ENCODE peak calls at places on chromosomes 3 and 15, in seven cellular contexts. One of them, this sample, is unnamed.

GRCh38 chr15:77083381-77084160 is 12.7 kb upstream of the TSPAN3 start:
- DNase-seq in fibroblast of pulmonary artery: peak; percentile 74
- DNase-seq in kidney: peak; percentile 93
- DNase-seq in osteocyte: no peak
- DNase-seq in nephron progenitor cell: peak; percentile 65
- DNase-seq in GM12865: peak; percentile 90
- DNase-seq in MM.1S: no peak
- DNase-seq in this sample: peak; percentile 75

GRCh38 chr15:73322665-73323373 is 45.9 kb downstream of the HCN4 start:
- DNase-seq in kidney: peak; percentile 75
- DNase-seq in MM.1S: no peak
- DNase-seq in nephron progenitor cell: no peak
- DNase-seq in osteocyte: no peak
- DNase-seq in GM12865: no peak
- DNase-seq in fibroblast of pulmonary artery: no peak
- DNase-seq in this sample: no peak

GRCh38 chr3:129485681-129486056 is 42.8 kb upstream of the RHO start:
- DNase-seq in osteocyte: no peak
- DNase-seq in MM.1S: no peak
- DNase-seq in GM12865: no peak
- DNase-seq in fibroblast of pulmonary artery: peak; percentile 99
- DNase-seq in kidney: peak; percentile 96
- DNase-seq in nephron progenitor cell: no peak
- DNase-seq in this sample: no peak

GRCh38 chr3:179945569-179945968 is 91.2 kb downstream of the PEX5L start:
- DNase-seq in kidney: no peak
- DNase-seq in MM.1S: no peak
- DNase-seq in fibroblast of pulmonary artery: no peak
- DNase-seq in GM12865: no peak
- DNase-seq in osteocyte: no peak
- DNase-seq in nephron progenitor cell: no peak
- DNase-seq in this sample: no peak

GRCh38 chr3:52396907-52397591 is 47.9 kb downstream of the SEMA3G start:
- DNase-seq in osteocyte: no peak
- DNase-seq in MM.1S: no peak
- DNase-seq in kidney: peak; percentile 43
- DNase-seq in fibroblast of pulmonary artery: no peak
- DNase-seq in nephron progenitor cell: no peak
- DNase-seq in GM12865: no peak
- DNase-seq in this sample: no peak

GRCh38 chr15:94671845-94672524 is 440.6 kb downstream of the MCTP2 start:
- DNase-seq in nephron progenitor cell: peak; percentile 22
- DNase-seq in kidney: no peak
- DNase-seq in MM.1S: no peak
- DNase-seq in fibroblast of pulmonary artery: peak; percentile 38
- DNase-seq in GM12865: no peak
- DNase-seq in osteocyte: no peak
- DNase-seq in this sample: no peak

GRCh38 chr15:25176991-25177954 is 222.5 kb downstream of the SNRPN start:
- DNase-seq in GM12865: no peak
- DNase-seq in fibroblast of pulmonary artery: no peak
- DNase-seq in kidney: peak; percentile 43
- DNase-seq in MM.1S: no peak
- DNase-seq in osteocyte: peak; percentile 81
- DNase-seq in nephron progenitor cell: no peak
- DNase-seq in this sample: no peak

GRCh38 chr15:61115241-61115640 is 113.9 kb downstream of the RORA start:
- DNase-seq in nephron progenitor cell: no peak
- DNase-seq in kidney: no peak
- DNase-seq in osteocyte: no peak
- DNase-seq in GM12865: no peak
- DNase-seq in fibroblast of pulmonary artery: no peak
- DNase-seq in MM.1S: no peak
- DNase-seq in this sample: no peak

GRCh38 chr3:117150628-117151027 is 441.0 kb downstream of the TUSC7 start:
- DNase-seq in kidney: no peak
- DNase-seq in nephron progenitor cell: no peak
- DNase-seq in fibroblast of pulmonary artery: no peak
- DNase-seq in osteocyte: no peak
- DNase-seq in MM.1S: no peak
- DNase-seq in GM12865: no peak
- DNase-seq in this sample: no peak

GRCh38 chr3:57803647-57804081 is 47.6 kb downstream of the SLMAP start:
- DNase-seq in osteocyte: no peak
- DNase-seq in kidney: no peak
- DNase-seq in MM.1S: no peak
- DNase-seq in nephron progenitor cell: no peak
- DNase-seq in fibroblast of pulmonary artery: peak; percentile 91
- DNase-seq in GM12865: no peak
- DNase-seq in this sample: no peak

DNA sequence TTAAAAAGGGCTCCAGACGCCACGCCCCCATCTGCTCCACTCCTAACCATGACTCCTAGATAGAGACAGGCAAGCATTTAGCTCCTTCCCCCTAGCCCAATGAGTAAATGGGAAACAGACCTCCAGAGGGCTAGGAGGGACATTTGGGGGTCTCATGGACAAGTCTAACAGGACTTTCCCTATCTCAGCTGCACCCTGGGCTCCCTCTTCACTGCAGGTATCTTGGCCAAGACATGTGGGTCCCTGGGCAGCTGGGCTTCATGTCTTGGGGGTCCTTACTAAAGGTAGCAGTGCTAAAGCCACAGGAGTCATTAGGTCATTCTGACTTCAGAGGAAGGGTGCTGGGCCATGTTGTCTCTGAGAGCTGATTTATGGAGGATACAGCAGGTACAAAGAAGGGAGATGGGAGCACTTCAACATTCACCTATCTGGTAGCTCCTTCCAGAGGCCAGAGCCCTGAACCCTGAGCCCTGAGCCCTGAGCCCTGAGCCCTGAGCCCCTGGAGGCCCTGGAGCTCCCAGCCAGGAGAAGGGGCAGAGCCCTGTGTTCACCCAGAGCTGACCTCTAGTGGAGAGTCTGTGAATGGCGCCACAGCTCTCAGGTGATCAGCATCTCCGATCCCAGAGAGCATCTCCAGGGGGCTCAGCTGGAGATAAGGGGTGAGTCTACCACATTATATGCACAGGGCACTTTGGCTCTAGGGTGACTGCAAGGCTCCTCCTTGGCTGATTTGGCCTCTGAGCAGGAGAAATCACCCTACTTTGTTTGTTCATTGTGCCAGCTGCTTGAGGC is 40.1 kb upstream of the EPHB1 start:
- DNase-seq in GM12865: peak; percentile 42
- DNase-seq in fibroblast of pulmonary artery: peak; percentile 46
- DNase-seq in osteocyte: peak; percentile 79
- DNase-seq in MM.1S: peak; percentile 34
- DNase-seq in kidney: no peak
- DNase-seq in nephron progenitor cell: peak; percentile 62
- DNase-seq in this sample: peak; percentile 61
- TF ChIP-seq CTCF in GM12865: peak; percentile 80
- TF ChIP-seq CTCF in fibroblast of pulmonary artery: peak; percentile 82
- TF ChIP-seq CTCF in osteocyte: peak; percentile 60
- TF ChIP-seq CTCF in MM.1S: peak; percentile 72
- TF ChIP-seq CTCF in kidney: peak; percentile 52
- TF ChIP-seq CTCF in nephron progenitor cell: peak; percentile 64
- TF ChIP-seq CTCF in this sample: peak; percentile 57

GRCh38 chr3:12865271-12865670 is 23.9 kb upstream of the RPL32 start:
- DNase-seq in fibroblast of pulmonary artery: no peak
- DNase-seq in osteocyte: no peak
- DNase-seq in MM.1S: no peak
- DNase-seq in kidney: no peak
- DNase-seq in GM12865: no peak
- DNase-seq in nephron progenitor cell: no peak
- DNase-seq in this sample: no peak

GRCh38 chr3:12869025-12869695 is 27.8 kb upstream of the RPL32 start:
- DNase-seq in nephron progenitor cell: peak; percentile 92
- DNase-seq in MM.1S: peak; percentile 31
- DNase-seq in osteocyte: no peak
- DNase-seq in kidney: peak; percentile 82
- DNase-seq in fibroblast of pulmonary artery: no peak
- DNase-seq in GM12865: peak; percentile 42
- DNase-seq in this sample: peak; percentile 61

GRCh38 chr3:12870942-12871341 is 29.6 kb upstream of the RPL32 start:
- DNase-seq in kidney: no peak
- DNase-seq in GM12865: no peak
- DNase-seq in nephron progenitor cell: no peak
- DNase-seq in fibroblast of pulmonary artery: no peak
- DNase-seq in MM.1S: peak; percentile 48
- DNase-seq in osteocyte: no peak
- DNase-seq in this sample: peak; percentile 38

GRCh38 chr3:12866836-12867235 is 25.5 kb upstream of the RPL32 start:
- DNase-seq in fibroblast of pulmonary artery: no peak
- DNase-seq in kidney: no peak
- DNase-seq in MM.1S: no peak
- DNase-seq in osteocyte: no peak
- DNase-seq in GM12865: no peak
- DNase-seq in nephron progenitor cell: no peak
- DNase-seq in this sample: no peak

DNA sequence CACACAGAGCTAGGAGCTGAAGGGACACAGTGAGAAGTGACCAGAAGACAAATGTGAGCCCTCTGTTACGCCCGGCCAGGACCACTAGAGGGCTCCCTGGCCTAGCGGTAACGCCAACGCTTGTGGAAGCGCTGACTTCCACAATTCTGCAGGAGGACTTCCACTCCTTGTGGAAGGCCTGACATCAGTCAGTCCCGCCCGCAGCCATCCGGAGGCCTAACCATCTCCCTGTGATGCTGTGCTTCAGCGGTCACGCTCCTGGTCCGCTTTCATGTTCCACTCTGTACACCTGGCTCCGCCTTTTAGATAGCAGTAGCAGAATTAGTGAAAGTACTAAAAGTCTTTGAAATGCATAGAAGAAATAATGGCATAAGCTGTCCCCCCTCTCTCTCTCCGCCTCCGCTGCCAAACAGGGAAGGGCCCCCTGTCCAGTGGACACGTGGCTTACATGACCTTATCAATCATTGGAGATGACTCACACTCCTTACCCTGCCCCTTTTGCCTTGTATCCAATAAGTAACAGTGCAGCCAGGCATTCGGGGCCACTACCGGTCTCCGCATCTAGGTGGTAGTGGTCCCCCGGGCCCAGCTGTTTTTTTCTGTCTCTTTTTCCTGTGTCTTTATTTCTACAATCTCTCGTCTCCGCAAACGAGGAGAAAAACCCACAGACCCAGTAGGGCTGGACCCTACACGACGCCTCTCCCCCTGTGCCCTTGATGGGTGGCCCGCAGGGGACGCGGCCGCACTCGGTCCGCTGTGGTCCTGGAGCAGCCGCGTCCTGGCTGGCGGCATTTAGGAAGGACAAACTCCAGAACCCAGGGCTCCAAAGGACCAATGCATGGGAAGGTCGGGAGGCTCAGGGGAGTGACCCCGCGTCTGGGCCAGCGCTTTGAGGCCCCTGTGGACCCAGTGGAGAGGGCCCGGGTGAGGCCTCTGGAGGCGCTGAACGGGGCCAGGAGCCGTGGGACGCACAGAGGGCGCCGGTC is 27.0 kb upstream of the RPL32 start:
- DNase-seq in kidney: peak; percentile 92
- DNase-seq in fibroblast of pulmonary artery: peak; percentile 90
- DNase-seq in nephron progenitor cell: peak; percentile 83
- DNase-seq in osteocyte: peak; percentile 92
- DNase-seq in GM12865: peak; percentile 74
- DNase-seq in MM.1S: peak; percentile 69
- DNase-seq in this sample: peak; percentile 80
- TF ChIP-seq CTCF in kidney: peak; percentile 95
- TF ChIP-seq CTCF in fibroblast of pulmonary artery: peak; percentile 91
- TF ChIP-seq CTCF in nephron progenitor cell: peak; percentile 95
- TF ChIP-seq CTCF in osteocyte: peak; percentile 93
- TF ChIP-seq CTCF in GM12865: peak; percentile 96
- TF ChIP-seq CTCF in MM.1S: peak; percentile 80
- TF ChIP-seq CTCF in this sample: peak; percentile 92

DNA sequence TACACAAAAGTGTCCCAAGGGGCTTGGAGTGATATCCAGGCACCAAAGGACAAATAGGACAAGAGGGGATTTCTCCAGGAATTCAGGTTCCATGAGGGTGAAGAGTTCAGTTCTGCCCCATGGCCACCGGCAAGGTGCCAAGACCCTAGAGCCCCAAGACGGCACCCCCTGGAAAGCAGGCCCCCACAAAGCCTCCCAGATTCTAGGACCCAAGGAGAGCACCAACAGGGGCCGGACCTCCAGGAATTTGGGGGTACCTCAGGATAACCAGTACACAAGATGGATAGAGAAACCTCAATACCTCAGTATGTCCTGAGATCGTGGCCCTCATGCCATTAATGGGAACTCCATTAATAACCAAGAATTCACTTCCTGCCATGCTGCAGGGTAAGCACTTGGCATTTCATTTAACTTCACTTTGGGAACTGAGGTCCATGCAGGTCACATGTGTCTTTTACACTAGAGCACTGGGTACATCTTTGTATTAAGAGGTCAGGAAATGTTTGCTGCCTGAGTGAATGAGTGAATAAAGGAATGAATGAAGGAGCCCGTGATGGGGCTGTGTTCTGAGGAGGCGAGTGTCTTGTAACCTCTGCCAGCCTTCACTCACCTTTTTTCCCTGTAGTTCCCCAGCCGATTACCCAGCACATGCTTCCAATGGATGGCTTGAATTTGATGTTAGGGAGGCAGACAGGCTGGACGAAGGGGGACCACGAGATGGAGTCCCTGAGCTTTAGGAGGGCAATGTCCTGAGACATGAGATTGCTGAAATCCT is 15.5 kb upstream of the PRSS50 start:
- DNase-seq in nephron progenitor cell: no peak
- DNase-seq in MM.1S: no peak
- DNase-seq in osteocyte: peak; percentile 66
- DNase-seq in GM12865: no peak
- DNase-seq in kidney: no peak
- DNase-seq in fibroblast of pulmonary artery: peak; percentile 37
- DNase-seq in this sample: no peak
- TF ChIP-seq CTCF in nephron progenitor cell: no peak
- TF ChIP-seq CTCF in MM.1S: no peak
- TF ChIP-seq CTCF in osteocyte: no peak
- TF ChIP-seq CTCF in GM12865: peak; percentile 2
- TF ChIP-seq CTCF in kidney: no peak
- TF ChIP-seq CTCF in fibroblast of pulmonary artery: peak; percentile 23
- TF ChIP-seq CTCF in this sample: no peak

GRCh38 chr15:84782346-84782745 is 34.0 kb downstream of the ZNF592 start:
- DNase-seq in fibroblast of pulmonary artery: no peak
- DNase-seq in osteocyte: no peak
- DNase-seq in MM.1S: no peak
- DNase-seq in GM12865: peak; percentile 15
- DNase-seq in kidney: no peak
- DNase-seq in nephron progenitor cell: no peak
- DNase-seq in this sample: no peak

GRCh38 chr15:84781505-84781904 is 33.1 kb downstream of the ZNF592 start:
- DNase-seq in osteocyte: no peak
- DNase-seq in GM12865: no peak
- DNase-seq in kidney: no peak
- DNase-seq in MM.1S: no peak
- DNase-seq in fibroblast of pulmonary artery: no peak
- DNase-seq in nephron progenitor cell: no peak
- DNase-seq in this sample: no peak

GRCh38 chr15:84785053-84785452 is 32.1 kb upstream of the ALPK3 start:
- DNase-seq in nephron progenitor cell: no peak
- DNase-seq in fibroblast of pulmonary artery: no peak
- DNase-seq in GM12865: no peak
- DNase-seq in kidney: no peak
- DNase-seq in osteocyte: no peak
- DNase-seq in MM.1S: no peak
- DNase-seq in this sample: peak; percentile 18

GRCh38 chr15:84784262-84784661 is 32.9 kb upstream of the ALPK3 start:
- DNase-seq in kidney: no peak
- DNase-seq in GM12865: no peak
- DNase-seq in nephron progenitor cell: no peak
- DNase-seq in MM.1S: no peak
- DNase-seq in fibroblast of pulmonary artery: no peak
- DNase-seq in osteocyte: no peak
- DNase-seq in this sample: no peak

GRCh38 chr15:84783493-84784251 is 33.5 kb upstream of the ALPK3 start:
- DNase-seq in MM.1S: no peak
- DNase-seq in kidney: no peak
- DNase-seq in nephron progenitor cell: no peak
- DNase-seq in osteocyte: no peak
- DNase-seq in fibroblast of pulmonary artery: no peak
- DNase-seq in GM12865: no peak
- DNase-seq in this sample: peak; percentile 20
- TF ChIP-seq CTCF in MM.1S: no peak
- TF ChIP-seq CTCF in kidney: no peak
- TF ChIP-seq CTCF in nephron progenitor cell: no peak
- TF ChIP-seq CTCF in osteocyte: no peak
- TF ChIP-seq CTCF in fibroblast of pulmonary artery: no peak
- TF ChIP-seq CTCF in GM12865: no peak
- TF ChIP-seq CTCF in this sample: no peak